ENCODE peak calls at places on chromosomes 4 and X, in ten cellular contexts. V is A549, Z is H1, Q is ovary, O is suprapubic skin, J is tibial nerve, L is transverse colon, W is stomach, P is HepG2, B is K562. T is an unnamed sample.

GRCh38 chr4:104425003-104425402 is 69.7 kb downstream of the CXXC4 start:
- DNase-seq in J (no peak), Z (no peak), B (no peak), O (no peak), V (no peak), W (no peak), L (no peak), P (no peak), Q (no peak), T (no peak)

GRCh38 chr4:80017125-80017854 is 55.7 kb downstream of the ANTXR2 start:
- DNase-seq in B (no peak), Q (no peak), O (no peak), L (no peak), V (no peak), P (no peak), J (no peak), Z (no peak), W (no peak), T (no peak)

GRCh38 chrX:1336331-1337143 is at the start of gene IL3RA:
- DNase-seq in Q (peak), L (peak), P (no peak), J (no peak), B (no peak), O (no peak), Z (no peak), V (no peak), W (no peak), T (no peak)

GRCh38 chr4:130722370-130722769 is 1626.4 kb downstream of the C4orf33 start:
- DNase-seq in L (no peak), J (no peak), Z (no peak), V (no peak), B (no peak), O (no peak), P (no peak), W (no peak), Q (no peak), T (no peak)

GRCh38 chr4:70893790-70894189 is 8.4 kb upstream of the MOB1B start:
- DNase-seq in V (no peak), P (no peak), Q (no peak), B (no peak), L (no peak), W (no peak), J (no peak), Z (no peak), O (no peak), T (no peak)

GRCh38 chr4:163331629-163332360 is 601 bp downstream of the NPY1R start:
- DNase-seq in Z (peak), B (no peak), V (peak), O (no peak), L (peak), P (no peak), J (no peak), Q (peak), W (no peak), T (no peak)

GRCh38 chr4:132276185-132276584 is 872.9 kb upstream of the PCDH10 start:
- DNase-seq in W (no peak), Q (peak), O (peak), J (no peak), V (no peak), B (no peak), P (no peak), L (no peak), Z (no peak), T (no peak)

GRCh38 chr4:6309755-6310154 is 40.1 kb downstream of the WFS1 start:
- DNase-seq in B (no peak), Z (no peak), W (no peak), J (no peak), O (no peak), Q (no peak), V (no peak), L (no peak), P (no peak), T (no peak)

GRCh38 chrX:10841579-10841978 is 221.2 kb upstream of the MID1 start:
- DNase-seq in J (no peak), W (no peak), V (no peak), P (no peak), L (no peak), B (peak), O (no peak), Z (no peak), Q (no peak), T (no peak)

GRCh38 chrX:10007604-10008003 is 40.4 kb downstream of the CLDN34 start:
- DNase-seq in B (no peak), P (no peak), O (no peak), W (no peak), L (no peak), Q (no peak), V (no peak), Z (no peak), J (no peak), T (no peak)

GRCh38 chr4:122224348-122224747 is 72.2 kb downstream of the BLTP1 start:
- DNase-seq in W (no peak), Z (no peak), Q (no peak), V (peak), P (no peak), J (no peak), O (no peak), B (peak), L (no peak), T (no peak)

GRCh38 chrX:10121787-10122186 is 35.0 kb upstream of the CLCN4 start:
- DNase-seq in Z (no peak), O (no peak), B (no peak), Q (no peak), W (no peak), V (no peak), P (no peak), L (peak), J (no peak), T (no peak)

GRCh38 chr4:48343531-48343930 is 2.2 kb downstream of the SLAIN2 start:
- DNase-seq in P (no peak), L (no peak), Z (no peak), O (no peak), B (peak), W (no peak), J (no peak), Q (no peak), V (no peak), T (no peak)

GRCh38 chrX:73785493-73785892 is 222.5 kb downstream of the CHIC1 start:
- DNase-seq in O (no peak), V (no peak), J (no peak), B (no peak), W (no peak), Z (no peak), P (no peak), Q (no peak), L (no peak), T (no peak)

GRCh38 chr4:28176942-28177341 is 1316.3 kb downstream of the STIM2 start:
- DNase-seq in J (no peak), Z (no peak), L (no peak), O (no peak), Q (no peak), W (no peak), B (no peak), V (no peak), P (no peak), T (no peak)

GRCh38 chr4:10094841-10095240 is 21.8 kb downstream of the WDR1 start:
- DNase-seq in Q (no peak), W (no peak), L (no peak), J (no peak), V (no peak), O (no peak), Z (no peak), P (no peak), B (no peak), T (no peak)

GRCh38 chrX:77440310-77440709 is 6.9 kb upstream of the FGF16 start:
- DNase-seq in W (no peak), L (no peak), P (no peak), Z (no peak), O (no peak), J (no peak), Q (no peak), V (no peak), B (no peak), T (no peak)

GRCh38 chrX:111083101-111083500 is 12.9 kb upstream of the PAK3 start:
- DNase-seq in Z (no peak), O (no peak), L (no peak), B (no peak), Q (no peak), P (no peak), W (no peak), J (no peak), V (no peak), T (no peak)

GRCh38 chr4:173748353-173748752 is 218.3 kb upstream of the HAND2 start:
- DNase-seq in Z (no peak), V (no peak), J (no peak), O (no peak), P (no peak), L (no peak), Q (no peak), B (no peak), W (no peak), T (no peak)

GRCh38 chrX:10900585-10901289 is 210.4 kb upstream of the HCCS start:
- DNase-seq in L (no peak), V (peak), P (peak), J (no peak), O (no peak), Q (no peak), Z (no peak), B (no peak), W (no peak), T (no peak)

GRCh38 chrX:3820170-3820569 is 106.7 kb upstream of the PRKX start:
- DNase-seq in J (no peak), V (no peak), L (no peak), Z (no peak), Q (no peak), O (no peak), B (no peak), P (no peak), W (no peak), T (no peak)

GRCh38 chr4:113467581-113467980 is 294.0 kb downstream of the CAMK2D start:
- DNase-seq in O (no peak), J (no peak), P (no peak), V (peak), Q (no peak), Z (no peak), W (no peak), L (no peak), B (no peak), T (no peak)

GRCh38 chrX:138191998-138192397 is 519.5 kb downstream of the FGF13 start:
- DNase-seq in B (peak), W (no peak), J (no peak), O (no peak), L (no peak), P (peak), V (no peak), Q (no peak), Z (peak), T (no peak)

GRCh38 chr4:187118731-187119130 is 395.1 kb upstream of the FAT1 start:
- DNase-seq in L (no peak), O (no peak), Z (no peak), J (no peak), P (no peak), V (no peak), Q (no peak), B (no peak), W (no peak), T (no peak)

GRCh38 chrX:54042609-54043010 is 1.7 kb downstream of the PHF8 start:
- DNase-seq in L (peak), B (peak), V (peak), Z (peak), W (no peak), Q (peak), O (no peak), P (peak), J (no peak), T (peak)

GRCh38 chrX:37609727-37610126 is 38.3 kb downstream of the LANCL3 start:
- DNase-seq in L (no peak), Q (no peak), B (no peak), V (no peak), J (no peak), O (no peak), P (no peak), Z (no peak), W (no peak), T (no peak)

GRCh38 chrX:80807606-80808159 is 2.0 kb downstream of the BRWD3 start:
- DNase-seq in O (no peak), P (no peak), V (peak), B (peak), W (no peak), L (no peak), J (no peak), Q (no peak), Z (no peak), T (no peak)

GRCh38 chr4:40916218-40916555 is 166.4 kb downstream of the NSUN7 start:
- DNase-seq in J (no peak), L (no peak), Z (no peak), W (no peak), B (no peak), V (no peak), Q (no peak), P (no peak), O (no peak), T (no peak)

GRCh38 chr4:100875296-100876040 is 357.6 kb upstream of the EMCN start:
- DNase-seq in O (no peak), P (no peak), Q (no peak), Z (no peak), V (no peak), W (no peak), B (no peak), L (no peak), J (no peak), T (no peak)

GRCh38 chr4:79015406-79015805 is 76.2 kb upstream of the PAQR3 start:
- DNase-seq in B (no peak), L (no peak), V (no peak), P (no peak), J (no peak), Q (no peak), W (no peak), Z (no peak), O (no peak), T (no peak)

GRCh38 chrX:39043838-39044550 is 242.7 kb downstream of the MID1IP1 start:
- DNase-seq in J (no peak), V (no peak), Z (no peak), O (no peak), B (no peak), W (no peak), P (peak), Q (no peak), L (no peak), T (no peak)

GRCh38 chr4:99624141-99624719 is 33.4 kb downstream of the C4orf54 start:
- DNase-seq in Z (no peak), W (no peak), O (no peak), P (no peak), L (no peak), V (no peak), B (no peak), J (no peak), Q (peak), T (no peak)

GRCh38 chr4:75547647-75548387 is 8.0 kb upstream of the ODAPH start:
- DNase-seq in L (peak), Q (peak), J (peak), V (no peak), Z (no peak), O (no peak), W (peak), B (peak), P (peak), T (no peak)

GRCh38 chr4:163544407-163545038 is 50.0 kb downstream of the TMA16 start:
- DNase-seq in B (peak), L (peak), Z (peak), V (peak), W (peak), P (peak), O (no peak), Q (peak), J (no peak), T (peak)

GRCh38 chrX:7399373-7399772 is 251.4 kb upstream of the PUDP start:
- DNase-seq in O (no peak), L (no peak), W (no peak), B (no peak), Z (no peak), J (no peak), P (no peak), V (no peak), Q (no peak), T (no peak)

GRCh38 chrX:37361596-37361995 is 12.4 kb downstream of the PRRG1 start:
- DNase-seq in W (no peak), Z (no peak), O (no peak), B (no peak), J (no peak), Q (no peak), P (no peak), L (no peak), V (no peak), T (no peak)

GRCh38 chrX:143869018-143869417 is 14.9 kb upstream of the UBE2NL start:
- DNase-seq in O (no peak), Z (no peak), Q (no peak), L (no peak), J (no peak), B (no peak), V (no peak), P (no peak), W (no peak), T (no peak)

GRCh38 chrX:68599256-68600152 is 48.0 kb upstream of the STARD8 start:
- DNase-seq in Z (peak), B (peak), J (no peak), L (no peak), V (peak), P (no peak), W (no peak), O (no peak), Q (no peak), T (no peak)

DNA sequence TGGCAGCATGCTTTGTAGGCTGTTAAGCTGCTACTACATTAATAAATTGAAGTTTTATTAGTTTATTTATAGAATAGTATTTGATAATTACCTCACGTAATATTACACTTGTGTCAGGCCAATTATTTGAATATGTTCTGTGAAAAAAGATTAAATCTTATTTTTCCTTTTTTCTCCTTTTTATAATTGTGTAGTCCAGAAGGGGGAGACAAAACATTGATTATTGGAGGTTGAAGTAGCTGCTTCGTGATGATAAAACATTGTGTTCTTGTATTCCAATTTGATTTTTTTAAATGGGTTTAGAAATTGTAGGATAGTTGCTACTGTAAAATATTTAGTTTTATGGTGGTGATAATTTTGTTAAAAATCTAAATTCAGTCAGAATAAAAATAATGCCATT is 85.7 kb downstream of the DIAPH2 start:
- DNase-seq in B (peak), V (peak), W (no peak), O (no peak), L (no peak), Q (no peak), Z (no peak), J (no peak), P (peak), T (no peak)
- TF ChIP-seq CTCF in B (no peak), V (peak), W (peak), O (no peak), L (no peak), Q (no peak), Z (no peak), J (peak), P (peak), T (peak)

GRCh38 chrX:48826876-48827653 is 752 bp downstream of the ERAS start:
- DNase-seq in W (no peak), J (no peak), L (no peak), V (no peak), P (no peak), Z (peak), Q (no peak), O (no peak), B (no peak), T (no peak)
- TF ChIP-seq EP300 in W (no peak), J (no peak), L (no peak), V (no peak), P (no peak), Z (no peak), Q (no peak), O (no peak), B (no peak), T (no peak)

GRCh38 chr4:54225671-54226398 is 3.3 kb upstream of the PDGFRA start:
- DNase-seq in Q (peak), J (no peak), O (no peak), P (no peak), V (no peak), L (no peak), B (no peak), Z (peak), W (no peak), T (peak)
- H3K4me3 ChIP-seq in Q (peak), J (peak), O (peak), P (no peak), V (no peak), L (peak), B (no peak), Z (peak), W (peak), T (no peak)

DNA sequence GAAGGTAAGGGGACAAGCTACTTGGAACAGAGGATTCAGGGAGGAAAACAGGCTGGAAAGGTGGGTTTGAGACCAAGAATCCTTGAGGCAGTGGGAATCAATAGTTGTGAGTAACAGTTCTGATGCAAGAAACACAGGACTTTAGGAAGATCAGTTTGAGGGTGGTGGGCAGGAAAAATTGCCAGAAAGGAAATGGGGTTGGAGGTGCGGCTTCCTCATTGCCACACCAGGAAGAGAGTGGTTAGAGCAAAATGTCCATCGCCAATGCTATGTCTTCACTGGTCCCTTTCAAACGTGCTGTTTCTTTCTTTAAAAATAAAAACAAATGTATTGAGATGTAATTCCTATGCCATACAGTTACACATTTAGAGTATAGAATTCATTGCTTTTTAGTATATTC is 57.1 kb upstream of the NOCT start:
- DNase-seq in P (no peak), V (no peak), O (no peak), J (no peak), W (no peak), B (no peak), Z (peak), L (no peak), Q (no peak), T (peak)
- TF ChIP-seq CTCF in P (no peak), V (no peak), O (no peak), J (no peak), W (no peak), B (no peak), Z (no peak), L (no peak), Q (no peak), T (no peak)

GRCh38 chr4:22850630-22851029 is 157.9 kb downstream of the GBA3 start:
- DNase-seq in Q (no peak), B (no peak), J (no peak), W (no peak), Z (no peak), O (no peak), P (no peak), V (no peak), L (no peak), T (no peak)

GRCh38 chr4:22848332-22848731 is 155.6 kb downstream of the GBA3 start:
- DNase-seq in P (no peak), J (no peak), O (no peak), B (no peak), Z (no peak), V (no peak), L (peak), W (no peak), Q (no peak), T (no peak)

GRCh38 chr4:22850055-22850454 is 157.3 kb downstream of the GBA3 start:
- DNase-seq in J (no peak), V (no peak), W (no peak), O (no peak), P (no peak), Z (no peak), L (no peak), B (no peak), Q (no peak), T (no peak)
- TF ChIP-seq EP300 in J (no peak), V (no peak), W (no peak), O (no peak), P (no peak), Z (no peak), L (no peak), B (no peak), Q (no peak), T (no peak)

GRCh38 chr4:139763205-139763604 is 97.6 kb downstream of the MGST2 start:
- DNase-seq in V (no peak), W (no peak), L (no peak), P (no peak), Z (no peak), J (no peak), Q (no peak), O (peak), B (no peak), T (no peak)
- H3K4me3 ChIP-seq in V (no peak), W (no peak), L (no peak), P (no peak), Z (no peak), J (no peak), Q (no peak), O (no peak), B (no peak), T (peak)

DNA sequence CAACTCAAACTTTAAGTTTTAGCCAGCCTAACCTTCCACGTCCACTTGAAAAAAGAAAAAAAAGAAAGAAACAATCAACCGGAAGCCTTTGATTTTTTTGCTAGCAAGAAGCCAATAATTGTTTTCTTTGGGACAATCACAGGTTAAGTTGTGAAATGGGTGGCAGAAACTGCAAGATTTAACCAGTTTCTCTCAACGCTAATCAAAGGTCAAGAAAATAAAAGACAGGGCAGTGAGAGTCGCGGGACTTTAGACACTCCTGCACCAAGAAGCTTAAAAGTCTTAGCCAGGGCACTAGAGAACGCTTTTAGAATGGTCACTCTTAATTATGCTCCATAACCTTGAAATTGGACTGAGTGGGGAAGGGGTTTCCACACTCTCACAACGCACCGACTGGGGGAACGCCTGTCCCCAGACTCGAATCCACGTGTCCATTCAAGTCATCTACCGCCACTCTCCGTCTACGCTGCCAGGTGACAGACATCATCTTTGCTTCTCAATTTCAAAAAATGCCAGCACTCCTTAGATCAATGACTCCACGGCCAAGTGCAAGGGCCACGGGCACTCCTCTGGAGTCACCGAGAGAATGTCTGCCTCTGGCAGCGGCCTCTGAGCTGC is 883 bp downstream of the ACSL1 start:
- DNase-seq in O (peak), Q (no peak), B (no peak), Z (no peak), J (no peak), L (no peak), V (no peak), W (peak), P (no peak), T (no peak)
- TF ChIP-seq CTCF in O (no peak), Q (no peak), B (no peak), Z (no peak), J (no peak), L (no peak), V (no peak), W (no peak), P (no peak), T (no peak)

T was measured in upper lobe of left lung.